ENCODE peak calls at places on chromosomes 7 and 10, in six cellular contexts. T is neural progenitor cell, I is stomach, Q is GM23248, V is upper lobe of right lung, O is A549. B is an unnamed sample.

GRCh38 chr10:71970331-71970730 is 6.1 kb downstream of the CHST3 start:
- DNase-seq in T (peak), I (peak), Q (peak), V (peak), O (peak), B (no peak)

GRCh38 chr7:134365341-134366054 is 48.8 kb upstream of the SLC35B4 start:
- DNase-seq in T (no peak), I (no peak), Q (peak), V (no peak), O (peak), B (no peak)

GRCh38 chr10:79348640-79348988 is 1.3 kb downstream of the PPIF start:
- DNase-seq in T (no peak), I (no peak), Q (peak), V (peak), O (no peak), B (no peak)

GRCh38 chr7:28640026-28640425 is 227.7 kb downstream of the CREB5 start:
- DNase-seq in T (no peak), I (no peak), Q (no peak), V (no peak), O (no peak), B (no peak)

GRCh38 chr10:84356951-84357350 is 28.6 kb downstream of the CCSER2 start:
- DNase-seq in T (no peak), I (no peak), Q (no peak), V (no peak), O (no peak), B (no peak)

GRCh38 chr10:27661511-27662286 is 83.9 kb downstream of the MKX start:
- DNase-seq in T (no peak), I (no peak), Q (peak), V (no peak), O (no peak), B (no peak)

GRCh38 chr10:22433875-22434274 is 88.6 kb downstream of the SPAG6 start:
- DNase-seq in T (no peak), I (no peak), Q (peak), V (no peak), O (peak), B (no peak)

GRCh38 chr7:96548664-96549063 is 161.0 kb downstream of the SEM1 start:
- DNase-seq in T (no peak), I (no peak), Q (no peak), V (no peak), O (peak), B (no peak)

GRCh38 chr7:90706067-90706716 is 110.1 kb downstream of the CDK14 start:
- DNase-seq in T (no peak), I (no peak), Q (no peak), V (no peak), O (no peak), B (no peak)

GRCh38 chr10:95395947-95396449 is 105.2 kb upstream of the PDLIM1 start:
- DNase-seq in T (no peak), I (peak), Q (no peak), V (peak), O (no peak), B (no peak)

GRCh38 chr10:78576276-78576675 is 492.5 kb upstream of the ZMIZ1 start:
- DNase-seq in T (no peak), I (no peak), Q (no peak), V (no peak), O (no peak), B (no peak)

GRCh38 chr10:49398986-49399385 is 3.1 kb upstream of the DRGX start:
- DNase-seq in T (peak), I (no peak), Q (no peak), V (no peak), O (no peak), B (no peak)

GRCh38 chr7:31955021-31955420 is 115.2 kb downstream of the PDE1C start:
- DNase-seq in T (no peak), I (no peak), Q (no peak), V (no peak), O (peak), B (no peak)

GRCh38 chr10:1938317-1938716 is 201.0 kb upstream of the ADARB2 start:
- DNase-seq in T (no peak), I (no peak), Q (no peak), V (no peak), O (no peak), B (no peak)

DNA sequence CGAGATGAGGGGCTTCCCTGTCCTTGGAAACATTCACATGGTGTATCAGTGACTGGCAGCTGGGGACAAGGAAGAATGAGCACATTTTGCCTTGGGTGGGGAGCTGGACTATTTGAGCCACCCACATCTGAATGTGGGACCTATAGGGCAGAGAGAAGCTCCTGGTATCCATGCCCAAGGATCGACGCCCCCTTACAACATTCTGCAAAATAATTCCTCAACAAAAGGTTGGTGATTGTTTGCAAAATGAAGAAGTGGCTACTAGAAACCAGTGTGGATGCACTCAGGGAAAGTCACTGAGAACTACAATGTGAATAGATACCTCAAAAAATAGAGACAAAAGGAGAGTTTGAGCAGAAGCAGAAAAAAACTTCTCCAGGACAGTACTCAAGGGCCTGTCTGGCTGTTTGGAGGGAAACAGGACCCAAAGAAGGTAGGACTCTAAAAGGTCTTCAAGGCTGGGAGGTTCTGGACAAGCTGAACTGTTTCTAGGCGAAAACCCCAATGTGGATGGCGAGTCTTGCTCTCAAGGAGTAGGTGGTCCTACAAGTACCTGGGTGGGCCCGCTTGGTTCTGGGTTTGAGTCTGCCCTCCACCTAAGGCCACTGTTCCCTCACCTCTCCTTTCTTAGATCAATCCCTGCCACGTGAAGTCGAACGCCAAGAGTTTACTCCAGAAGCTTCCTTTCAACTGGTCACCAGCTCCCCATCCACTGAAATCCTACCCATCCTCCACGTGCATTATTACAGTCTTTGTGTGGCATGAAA is 125.0 kb upstream of the ZNF746 start:
- DNase-seq in T (no peak), I (no peak), Q (no peak), V (no peak), O (no peak), B (no peak)
- H3K4me3 ChIP-seq in T (no peak), I (peak), Q (peak), V (peak), O (peak), B (no peak)

GRCh38 chr7:73439305-73439704 is 5.7 kb downstream of the FZD9 start:
- DNase-seq in T (no peak), I (no peak), Q (no peak), V (no peak), O (no peak), B (no peak)
- H3K27ac ChIP-seq in T (peak), I (no peak), Q (no peak), V (no peak), O (no peak), B (no peak)

DNA sequence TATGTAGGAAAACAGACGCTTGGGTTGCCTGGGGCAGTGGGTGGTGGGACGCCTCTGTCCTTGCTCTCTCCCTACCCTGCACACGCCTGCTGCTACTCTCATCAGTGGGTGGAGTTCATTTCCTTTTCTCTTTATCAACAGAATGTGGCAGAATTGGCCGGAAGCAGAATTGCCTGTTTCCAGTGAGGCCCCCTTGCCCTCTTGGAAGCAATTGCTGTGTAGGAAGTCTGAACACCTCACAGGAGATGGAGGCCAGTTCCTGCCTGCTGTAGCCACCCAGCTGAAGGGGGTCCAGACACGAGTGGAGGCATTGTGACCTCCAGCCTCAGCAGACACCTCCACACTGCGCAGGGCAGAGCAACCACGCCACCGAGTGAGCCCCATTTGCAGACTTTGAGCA is 331.6 kb upstream of the ZNF32 start:
- DNase-seq in T (no peak), I (no peak), Q (no peak), V (no peak), O (no peak), B (no peak)
- H3K4me3 ChIP-seq in T (no peak), I (no peak), Q (no peak), V (no peak), O (no peak), B (no peak)

GRCh38 chr10:114026189-114027040 is 17.3 kb upstream of the ADRB1 start:
- DNase-seq in T (no peak), I (no peak), Q (peak), V (no peak), O (peak), B (no peak)

GRCh38 chr10:114027041-114027394 is 16.6 kb upstream of the ADRB1 start:
- DNase-seq in T (no peak), I (no peak), Q (no peak), V (no peak), O (peak), B (no peak)

GRCh38 chr10:114027951-114028350 is 15.7 kb upstream of the ADRB1 start:
- DNase-seq in T (no peak), I (no peak), Q (no peak), V (no peak), O (no peak), B (no peak)

GRCh38 chr10:114024876-114025609 is 18.6 kb upstream of the ADRB1 start:
- DNase-seq in T (no peak), I (no peak), Q (peak), V (no peak), O (peak), B (no peak)

DNA sequence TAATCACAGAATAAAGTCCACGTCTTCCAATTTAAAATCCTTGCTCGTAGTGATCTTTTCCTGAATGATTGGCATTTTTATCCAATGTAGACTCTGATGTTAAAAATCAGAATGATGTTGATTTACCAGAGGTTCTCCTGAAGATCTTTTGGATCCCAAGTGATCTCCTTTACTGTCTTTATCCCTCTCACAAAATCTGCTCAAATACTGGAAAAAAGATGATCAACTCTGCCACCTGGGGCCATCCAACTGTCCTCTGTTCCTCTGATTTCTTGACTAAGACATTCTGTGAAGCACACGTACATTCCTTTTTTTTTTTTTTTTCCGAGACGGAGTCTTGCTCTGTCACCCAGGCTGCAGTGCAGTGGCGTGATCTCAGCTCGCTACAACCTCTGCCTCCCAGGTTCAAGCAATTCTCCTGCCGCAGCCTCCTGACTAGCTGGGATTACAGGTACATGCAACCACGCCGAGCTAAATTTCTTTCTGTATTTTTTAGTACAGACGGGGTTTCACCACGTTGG is 18.0 kb upstream of the ADRB1 start:
- DNase-seq in T (no peak), I (no peak), Q (no peak), V (no peak), O (no peak), B (no peak)
- H3K27ac ChIP-seq in T (no peak), I (no peak), Q (no peak), V (peak), O (peak), B (no peak)

DNA sequence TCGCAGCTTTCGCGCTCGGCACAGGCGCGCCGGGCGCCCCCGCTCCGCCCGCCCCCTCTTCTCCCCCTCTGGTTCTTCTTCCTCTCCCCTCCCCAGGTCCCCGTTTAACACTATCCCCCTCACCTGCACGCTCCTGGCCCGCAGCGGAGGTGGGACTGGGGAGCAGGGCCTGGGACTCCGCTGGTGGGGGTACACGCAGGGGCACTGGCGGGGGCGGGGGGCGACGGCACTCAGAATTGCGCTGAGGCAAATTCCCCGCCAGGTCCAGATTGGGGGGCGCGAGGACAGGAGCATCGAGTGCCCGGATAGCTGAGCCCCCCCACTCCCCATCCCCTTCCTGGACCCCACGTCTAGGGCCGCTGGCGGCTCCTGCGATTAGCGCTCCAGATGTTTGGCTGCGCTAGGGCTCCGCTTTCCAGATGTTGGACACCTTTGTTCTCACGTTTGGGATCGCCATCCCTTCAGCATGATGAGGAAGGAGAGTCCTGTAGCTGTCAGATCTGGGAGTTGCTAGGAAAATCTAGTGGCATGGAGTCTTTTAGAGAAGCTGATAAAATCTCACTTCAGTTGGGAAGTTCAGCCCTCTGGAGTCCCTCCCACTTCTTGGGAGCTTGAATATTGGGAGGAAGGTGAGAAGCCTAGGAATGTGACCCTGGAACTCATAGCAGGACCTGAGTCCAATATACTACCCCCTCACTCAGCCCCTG is 31.4 kb upstream of the PAX2 start:
- DNase-seq in T (no peak), I (no peak), Q (no peak), V (no peak), O (no peak), B (no peak)
- H3K4me3 ChIP-seq in T (peak), I (peak), Q (no peak), V (no peak), O (peak), B (peak)

DNA sequence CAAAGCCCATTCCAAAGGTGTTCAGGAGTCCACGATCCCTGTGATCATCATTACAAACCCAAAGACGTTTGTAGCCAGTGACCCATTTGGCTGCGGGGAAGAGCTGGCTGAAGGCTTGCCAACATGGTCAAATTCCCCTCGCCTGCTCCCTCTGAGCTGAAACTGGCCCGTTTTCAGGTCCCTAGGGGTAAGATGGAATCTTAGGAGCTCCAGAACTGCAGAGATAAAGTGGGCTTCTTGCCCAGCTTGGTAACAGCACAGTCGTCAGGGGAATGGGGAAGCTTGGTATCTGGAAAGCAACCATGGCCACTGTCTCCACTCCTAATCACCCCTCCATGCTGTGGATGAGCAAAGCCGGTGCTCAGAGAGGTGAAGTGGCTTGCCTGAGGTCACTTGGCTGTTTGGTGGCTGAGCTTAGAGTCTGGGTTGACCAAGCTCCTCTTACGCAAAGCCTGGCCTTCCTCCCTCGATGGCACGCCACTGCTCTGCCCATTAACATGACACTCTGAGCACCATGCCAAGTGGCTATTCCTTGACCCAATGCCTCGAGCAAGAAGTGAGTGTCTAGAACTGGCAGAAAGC is 155.5 kb downstream of the NEURL1 start:
- DNase-seq in T (no peak), I (no peak), Q (peak), V (no peak), O (no peak), B (no peak)
- H3K27ac ChIP-seq in T (no peak), I (peak), Q (peak), V (peak), O (no peak), B (no peak)

GRCh38 chr7:37352974-37353948 is 95.4 kb downstream of the ELMO1 start:
- DNase-seq in T (peak), I (no peak), Q (no peak), V (no peak), O (peak), B (no peak)
- H3K4me3 ChIP-seq in T (no peak), I (peak), Q (no peak), V (peak), O (no peak), B (no peak)

GRCh38 chr7:121307021-121307575 is 21.7 kb upstream of the WNT16 start:
- DNase-seq in T (no peak), I (no peak), Q (no peak), V (no peak), O (no peak), B (no peak)
- H3K27ac ChIP-seq in T (no peak), I (no peak), Q (no peak), V (no peak), O (no peak), B (no peak)

B was measured in iPS DF 6.9.